ENCODE peak calls at places on chromosome 4, in eight cellular contexts. G is AG08395, Q is G401, H is left ventricle myocardium superior, Z is amygdala, N is activated gamma-delta T cell treated with Interleukin-2 at 50 U/mL for 16 hours, L is fibroblast of lung, I is retina. F is an unnamed sample.

GRCh38 chr4:1759818-1760223 is 33.3 kb upstream of the FGFR3 start:
- DNase-seq in G (no peak), Q (no peak), H (no peak), Z (no peak), N (no peak), L (no peak), I (peak), F (no peak)

GRCh38 chr4:163195247-163195765 is 28.6 kb upstream of the NAF1 start:
- DNase-seq in G (no peak), Q (no peak), H (no peak), Z (no peak), N (no peak), L (no peak), I (no peak), F (no peak)

GRCh38 chr4:73583661-73584060 is 36.6 kb downstream of the RASSF6 start:
- DNase-seq in G (no peak), Q (no peak), H (no peak), Z (no peak), N (no peak), L (no peak), I (no peak), F (no peak)

GRCh38 chr4:4408132-4408523 is 21.2 kb downstream of the NSG1 start:
- DNase-seq in G (no peak), Q (no peak), H (no peak), Z (no peak), N (no peak), L (no peak), I (no peak), F (no peak)

GRCh38 chr4:2254665-2255500 is 7.0 kb downstream of the MXD4 start:
- DNase-seq in G (no peak), Q (peak), H (no peak), Z (no peak), N (no peak), L (no peak), I (no peak), F (no peak)

GRCh38 chr4:129095811-129096454 is at the start of gene C4orf33:
- DNase-seq in G (peak), Q (peak), H (peak), Z (peak), N (peak), L (peak), I (peak), F (peak)

GRCh38 chr4:82372502-82372873 is 1.3 kb downstream of the HNRNPD start:
- DNase-seq in G (peak), Q (peak), H (no peak), Z (no peak), N (peak), L (peak), I (peak), F (no peak)

GRCh38 chr4:62531250-62531649 is 1331.1 kb downstream of the ADGRL3 start:
- DNase-seq in G (no peak), Q (no peak), H (no peak), Z (no peak), N (no peak), L (no peak), I (no peak), F (peak)

GRCh38 chr4:13910556-13910955 is 283.0 kb upstream of the BOD1L1 start:
- DNase-seq in G (no peak), Q (no peak), H (no peak), Z (no peak), N (no peak), L (peak), I (no peak), F (no peak)

GRCh38 chr4:47213539-47213938 is 182.2 kb downstream of the GABRB1 start:
- DNase-seq in G (no peak), Q (no peak), H (no peak), Z (no peak), N (no peak), L (peak), I (no peak), F (no peak)

GRCh38 chr4:173590697-173591096 is 60.7 kb upstream of the HAND2 start:
- DNase-seq in G (no peak), Q (no peak), H (peak), Z (no peak), N (no peak), L (no peak), I (no peak), F (no peak)

GRCh38 chr4:108400309-108400708 is 220.1 kb upstream of the RPL34 start:
- DNase-seq in G (no peak), Q (no peak), H (no peak), Z (no peak), N (no peak), L (no peak), I (no peak), F (no peak)

GRCh38 chr4:99381588-99382175 is 29.1 kb upstream of the ADH1C start:
- DNase-seq in G (no peak), Q (no peak), H (no peak), Z (no peak), N (no peak), L (no peak), I (no peak), F (no peak)

GRCh38 chr4:80202784-80203553 is 5.7 kb downstream of the PRDM8 start:
- DNase-seq in G (peak), Q (no peak), H (peak), Z (peak), N (peak), L (no peak), I (peak), F (no peak)

GRCh38 chr4:10730590-10730989 is 46.0 kb upstream of the CLNK start:
- DNase-seq in G (no peak), Q (no peak), H (no peak), Z (no peak), N (no peak), L (no peak), I (no peak), F (no peak)

GRCh38 chr4:124873361-124874171 is 161.0 kb upstream of the ANKRD50 start:
- DNase-seq in G (no peak), Q (no peak), H (no peak), Z (no peak), N (no peak), L (no peak), I (no peak), F (no peak)

GRCh38 chr4:60506061-60506460 is 694.1 kb upstream of the ADGRL3 start:
- DNase-seq in G (no peak), Q (no peak), H (no peak), Z (no peak), N (no peak), L (no peak), I (no peak), F (no peak)

GRCh38 chr4:158799013-158799770 is 30.4 kb downstream of the FNIP2 start:
- DNase-seq in G (no peak), Q (no peak), H (no peak), Z (no peak), N (no peak), L (no peak), I (no peak), F (no peak)

GRCh38 chr4:181046809-181047208 is 1196.4 kb upstream of the TENM3 start:
- DNase-seq in G (no peak), Q (no peak), H (no peak), Z (no peak), N (no peak), L (no peak), I (no peak), F (no peak)

GRCh38 chr4:95124906-95125504 is 367.2 kb downstream of the BMPR1B start:
- DNase-seq in G (peak), Q (peak), H (no peak), Z (no peak), N (no peak), L (peak), I (peak), F (peak)

GRCh38 chr4:16626945-16627344 is 271.5 kb downstream of the LDB2 start:
- DNase-seq in G (peak), Q (no peak), H (no peak), Z (no peak), N (no peak), L (peak), I (no peak), F (no peak)

GRCh38 chr4:88743696-88744095 is 46.1 kb upstream of the NAP1L5 start:
- DNase-seq in G (peak), Q (no peak), H (no peak), Z (no peak), N (no peak), L (peak), I (no peak), F (no peak)

GRCh38 chr4:156638332-156638731 is 333.3 kb downstream of the PDGFC start:
- DNase-seq in G (peak), Q (no peak), H (no peak), Z (no peak), N (no peak), L (peak), I (no peak), F (no peak)

GRCh38 chr4:37924946-37925345 is 34.1 kb downstream of the TBC1D1 start:
- DNase-seq in G (no peak), Q (no peak), H (no peak), Z (no peak), N (no peak), L (no peak), I (no peak), F (no peak)

GRCh38 chr4:161929966-161930365 is 233.8 kb downstream of the FSTL5 start:
- DNase-seq in G (peak), Q (peak), H (no peak), Z (no peak), N (no peak), L (no peak), I (no peak), F (no peak)

GRCh38 chr4:122739174-122739573 is 6.7 kb downstream of the BBS12 start:
- DNase-seq in G (peak), Q (no peak), H (no peak), Z (no peak), N (no peak), L (peak), I (no peak), F (no peak)

GRCh38 chr4:132297346-132297745 is 851.7 kb upstream of the PCDH10 start:
- DNase-seq in G (peak), Q (no peak), H (no peak), Z (no peak), N (no peak), L (peak), I (no peak), F (no peak)

GRCh38 chr4:140071806-140072205 is 82.2 kb downstream of the MAML3 start:
- DNase-seq in G (peak), Q (no peak), H (peak), Z (no peak), N (peak), L (peak), I (peak), F (no peak)

GRCh38 chr4:83768146-83768545 is 232.2 kb downstream of the GPAT3 start:
- DNase-seq in G (no peak), Q (no peak), H (no peak), Z (no peak), N (no peak), L (no peak), I (no peak), F (no peak)

GRCh38 chr4:157992038-157992706 is 180.7 kb downstream of the GASK1B start:
- DNase-seq in G (peak), Q (peak), H (no peak), Z (no peak), N (no peak), L (peak), I (peak), F (peak)

GRCh38 chr4:25439913-25440477 is 62.9 kb downstream of the ANAPC4 start:
- DNase-seq in G (peak), Q (peak), H (no peak), Z (peak), N (peak), L (peak), I (peak), F (peak)

GRCh38 chr4:13546855-13547562 is 2.7 kb upstream of the NKX3-2 start:
- DNase-seq in G (no peak), Q (no peak), H (peak), Z (no peak), N (no peak), L (no peak), I (peak), F (no peak)

GRCh38 chr4:40196724-40197281 is at the start of gene RHOH:
- DNase-seq in G (no peak), Q (peak), H (no peak), Z (no peak), N (peak), L (no peak), I (peak), F (no peak)

GRCh38 chr4:83751336-83751949 is 215.5 kb downstream of the GPAT3 start:
- DNase-seq in G (no peak), Q (no peak), H (no peak), Z (no peak), N (no peak), L (no peak), I (no peak), F (no peak)

GRCh38 chr4:169492436-169493163 is 119.8 kb downstream of the NEK1 start:
- DNase-seq in G (peak), Q (no peak), H (peak), Z (no peak), N (no peak), L (peak), I (no peak), F (peak)

GRCh38 chr4:53098681-53099121 is 236.6 kb downstream of the RASL11B start:
- DNase-seq in G (no peak), Q (no peak), H (no peak), Z (no peak), N (no peak), L (peak), I (no peak), F (no peak)

F was measured in neuronal stem cell.